ENCODE peak calls at places on chromosomes 11 and 22, in eight cellular contexts. One of them, this sample, is unnamed.

GRCh38 chr11:2508793-2509192 is 64.0 kb downstream of the KCNQ1 start:
- DNase-seq in pancreas: no peak
- DNase-seq in EH: no peak
- DNase-seq in Calu3: no peak
- DNase-seq in amniotic stem cell: no peak
- DNase-seq in CD4-positive, alpha-beta memory T cell: no peak
- DNase-seq in AG04450: no peak
- DNase-seq in nucleus accumbens: no peak
- DNase-seq in this sample: no peak

GRCh38 chr22:37514526-37515051 is 4.6 kb downstream of the CARD10 start:
- DNase-seq in pancreas: no peak
- DNase-seq in EH: no peak
- DNase-seq in Calu3: no peak
- DNase-seq in amniotic stem cell: no peak
- DNase-seq in CD4-positive, alpha-beta memory T cell: no peak
- DNase-seq in AG04450: no peak
- DNase-seq in nucleus accumbens: no peak
- DNase-seq in this sample: no peak

GRCh38 chr22:20319041-20319744 is 667 bp downstream of the DGCR6L start:
- DNase-seq in pancreas: peak
- DNase-seq in EH: peak
- DNase-seq in Calu3: no peak
- DNase-seq in amniotic stem cell: no peak
- DNase-seq in CD4-positive, alpha-beta memory T cell: no peak
- DNase-seq in AG04450: no peak
- DNase-seq in nucleus accumbens: no peak
- DNase-seq in this sample: no peak

GRCh38 chr11:116730568-116730967 is 42.2 kb downstream of the BUD13 start:
- DNase-seq in pancreas: no peak
- DNase-seq in EH: no peak
- DNase-seq in Calu3: no peak
- DNase-seq in amniotic stem cell: no peak
- DNase-seq in CD4-positive, alpha-beta memory T cell: no peak
- DNase-seq in AG04450: no peak
- DNase-seq in nucleus accumbens: no peak
- DNase-seq in this sample: no peak

GRCh38 chr11:62588966-62589637 is 2.2 kb downstream of the TUT1 start:
- DNase-seq in pancreas: no peak
- DNase-seq in EH: peak
- DNase-seq in Calu3: no peak
- DNase-seq in amniotic stem cell: no peak
- DNase-seq in CD4-positive, alpha-beta memory T cell: no peak
- DNase-seq in AG04450: no peak
- DNase-seq in nucleus accumbens: peak
- DNase-seq in this sample: peak

GRCh38 chr22:19962246-19962908 is 20.8 kb upstream of the TXNRD2 start:
- DNase-seq in pancreas: peak
- DNase-seq in EH: peak
- DNase-seq in Calu3: peak
- DNase-seq in amniotic stem cell: peak
- DNase-seq in CD4-positive, alpha-beta memory T cell: peak
- DNase-seq in AG04450: no peak
- DNase-seq in nucleus accumbens: peak
- DNase-seq in this sample: peak

GRCh38 chr11:61293869-61294716 is 1.0 kb downstream of the VWCE start:
- DNase-seq in pancreas: peak
- DNase-seq in EH: peak
- DNase-seq in Calu3: peak
- DNase-seq in amniotic stem cell: no peak
- DNase-seq in CD4-positive, alpha-beta memory T cell: no peak
- DNase-seq in AG04450: no peak
- DNase-seq in nucleus accumbens: no peak
- DNase-seq in this sample: peak

GRCh38 chr11:44280257-44280656 is 29.7 kb downstream of the ALX4 start:
- DNase-seq in pancreas: no peak
- DNase-seq in EH: no peak
- DNase-seq in Calu3: no peak
- DNase-seq in amniotic stem cell: no peak
- DNase-seq in CD4-positive, alpha-beta memory T cell: no peak
- DNase-seq in AG04450: no peak
- DNase-seq in nucleus accumbens: no peak
- DNase-seq in this sample: no peak

GRCh38 chr22:50452649-50453048 is 22.2 kb downstream of the SBF1 start:
- DNase-seq in pancreas: no peak
- DNase-seq in EH: no peak
- DNase-seq in Calu3: no peak
- DNase-seq in amniotic stem cell: no peak
- DNase-seq in CD4-positive, alpha-beta memory T cell: no peak
- DNase-seq in AG04450: no peak
- DNase-seq in nucleus accumbens: no peak
- DNase-seq in this sample: no peak

GRCh38 chr11:42407379-42407778 is 904.4 kb upstream of the API5 start:
- DNase-seq in pancreas: no peak
- DNase-seq in EH: peak
- DNase-seq in Calu3: no peak
- DNase-seq in amniotic stem cell: no peak
- DNase-seq in CD4-positive, alpha-beta memory T cell: no peak
- DNase-seq in AG04450: no peak
- DNase-seq in nucleus accumbens: peak
- DNase-seq in this sample: no peak

GRCh38 chr22:49411236-49411635 is 416.4 kb downstream of the BRD1 start:
- DNase-seq in pancreas: no peak
- DNase-seq in EH: no peak
- DNase-seq in Calu3: no peak
- DNase-seq in amniotic stem cell: no peak
- DNase-seq in CD4-positive, alpha-beta memory T cell: no peak
- DNase-seq in AG04450: no peak
- DNase-seq in nucleus accumbens: no peak
- DNase-seq in this sample: no peak

GRCh38 chr11:1714908-1715885 is 18.2 kb downstream of the KRTAP5-6 start:
- DNase-seq in pancreas: no peak
- DNase-seq in EH: no peak
- DNase-seq in Calu3: no peak
- DNase-seq in amniotic stem cell: no peak
- DNase-seq in CD4-positive, alpha-beta memory T cell: no peak
- DNase-seq in AG04450: no peak
- DNase-seq in nucleus accumbens: no peak
- DNase-seq in this sample: no peak

GRCh38 chr11:73218106-73218829 is at the start of gene P2RY2:
- DNase-seq in pancreas: peak
- DNase-seq in EH: peak
- DNase-seq in Calu3: peak
- DNase-seq in amniotic stem cell: no peak
- DNase-seq in CD4-positive, alpha-beta memory T cell: peak
- DNase-seq in AG04450: no peak
- DNase-seq in nucleus accumbens: no peak
- DNase-seq in this sample: peak